ENCODE peak calls at places on chromosome 19, in five cellular contexts. One of them, this sample, is unnamed.

GRCh38 chr19:13212759-13213330 is 62.6 kb downstream of the IER2 start:
- DNase-seq in HepG2: peak; percentile 58
- DNase-seq in GM23338: peak; percentile 91
- DNase-seq in DND-41: peak; percentile 64
- DNase-seq in neural progenitor cell: peak; percentile 74
- DNase-seq in this sample: peak; percentile 72

GRCh38 chr19:47541507-47541906 is 26.6 kb upstream of the NAPA start:
- DNase-seq in neural progenitor cell: no peak
- DNase-seq in HepG2: no peak
- DNase-seq in DND-41: no peak
- DNase-seq in GM23338: no peak
- DNase-seq in this sample: no peak

GRCh38 chr19:44897835-44898234 is 6.8 kb downstream of the TOMM40 start:
- DNase-seq in DND-41: no peak
- DNase-seq in HepG2: no peak
- DNase-seq in neural progenitor cell: no peak
- DNase-seq in GM23338: no peak
- DNase-seq in this sample: no peak

GRCh38 chr19:33748231-33748630 is 48.4 kb upstream of the KCTD15 start:
- DNase-seq in DND-41: no peak
- DNase-seq in neural progenitor cell: no peak
- DNase-seq in HepG2: no peak
- DNase-seq in GM23338: no peak
- DNase-seq in this sample: no peak

GRCh38 chr19:33763661-33764343 is 32.9 kb upstream of the KCTD15 start:
- DNase-seq in DND-41: no peak
- DNase-seq in HepG2: no peak
- DNase-seq in neural progenitor cell: no peak
- DNase-seq in GM23338: peak; percentile 30
- DNase-seq in this sample: no peak

GRCh38 chr19:13262450-13262849 is 112.2 kb downstream of the IER2 start:
- DNase-seq in DND-41: no peak
- DNase-seq in HepG2: peak; percentile 38
- DNase-seq in GM23338: peak; percentile 59
- DNase-seq in neural progenitor cell: peak; percentile 22
- DNase-seq in this sample: peak; percentile 71

GRCh38 chr19:56837892-56838679 is 2.4 kb downstream of the PEG3 start:
- DNase-seq in DND-41: no peak
- DNase-seq in neural progenitor cell: no peak
- DNase-seq in HepG2: peak; percentile 67
- DNase-seq in GM23338: no peak
- DNase-seq in this sample: peak; percentile 79

GRCh38 chr19:6076675-6077463 is 33.4 kb downstream of the RFX2 start:
- DNase-seq in HepG2: no peak
- DNase-seq in GM23338: no peak
- DNase-seq in neural progenitor cell: no peak
- DNase-seq in DND-41: no peak
- DNase-seq in this sample: no peak

GRCh38 chr19:49807888-49808675 is 5.0 kb downstream of the FUZ start:
- DNase-seq in DND-41: no peak
- DNase-seq in neural progenitor cell: no peak
- DNase-seq in GM23338: peak; percentile 61
- DNase-seq in HepG2: no peak
- DNase-seq in this sample: no peak

GRCh38 chr19:51103811-51104470 is 4.3 kb downstream of the CTU1 start:
- DNase-seq in GM23338: peak; percentile 31
- DNase-seq in neural progenitor cell: no peak
- DNase-seq in DND-41: no peak
- DNase-seq in HepG2: no peak
- DNase-seq in this sample: no peak

GRCh38 chr19:29504454-29504853 is 21.3 kb upstream of the VSTM2B start:
- DNase-seq in HepG2: no peak
- DNase-seq in neural progenitor cell: no peak
- DNase-seq in DND-41: no peak
- DNase-seq in GM23338: no peak
- DNase-seq in this sample: no peak

GRCh38 chr19:29445246-29445645 is 80.5 kb upstream of the VSTM2B start:
- DNase-seq in neural progenitor cell: no peak
- DNase-seq in GM23338: no peak
- DNase-seq in DND-41: no peak
- DNase-seq in HepG2: no peak
- DNase-seq in this sample: no peak

GRCh38 chr19:23070353-23070781 is 46.5 kb upstream of the ZNF730 start:
- DNase-seq in HepG2: no peak
- DNase-seq in GM23338: peak; percentile 86
- DNase-seq in neural progenitor cell: no peak
- DNase-seq in DND-41: no peak
- DNase-seq in this sample: peak; percentile 14

GRCh38 chr19:8311461-8312260 is 3.5 kb upstream of the CD320 start:
- DNase-seq in neural progenitor cell: no peak
- DNase-seq in DND-41: no peak
- DNase-seq in HepG2: no peak
- DNase-seq in GM23338: no peak
- DNase-seq in this sample: peak; percentile 52

GRCh38 chr19:18987456-18987855 is 45.9 kb downstream of the SUGP2 start:
- DNase-seq in DND-41: no peak
- DNase-seq in GM23338: no peak
- DNase-seq in HepG2: no peak
- DNase-seq in neural progenitor cell: no peak
- DNase-seq in this sample: no peak

GRCh38 chr19:38831142-38831605 is 420 bp downstream of the ECH1 start:
- DNase-seq in GM23338: peak; percentile 57
- DNase-seq in DND-41: no peak
- DNase-seq in HepG2: peak; percentile 87
- DNase-seq in neural progenitor cell: peak; percentile 56
- DNase-seq in this sample: no peak

GRCh38 chr19:54470991-54471782 is 1.9 kb downstream of the CDC42EP5 start:
- DNase-seq in DND-41: no peak
- DNase-seq in GM23338: peak; percentile 69
- DNase-seq in neural progenitor cell: peak; percentile 49
- DNase-seq in HepG2: no peak
- DNase-seq in this sample: peak; percentile 42

GRCh38 chr19:38742296-38742695 is 2.0 kb downstream of the CAPN12 start:
- DNase-seq in GM23338: no peak
- DNase-seq in HepG2: no peak
- DNase-seq in DND-41: no peak
- DNase-seq in neural progenitor cell: no peak
- DNase-seq in this sample: no peak

GRCh38 chr19:1471514-1472107 is 7.4 kb downstream of the C19orf25 start:
- DNase-seq in neural progenitor cell: peak; percentile 49
- DNase-seq in HepG2: no peak
- DNase-seq in DND-41: peak; percentile 43
- DNase-seq in GM23338: no peak
- DNase-seq in this sample: peak; percentile 56

GRCh38 chr19:38425222-38425809 is 703 bp downstream of the RASGRP4 start:
- DNase-seq in neural progenitor cell: no peak
- DNase-seq in DND-41: no peak
- DNase-seq in HepG2: no peak
- DNase-seq in GM23338: no peak
- DNase-seq in this sample: no peak

GRCh38 chr19:32779082-32779481 is 59.5 kb downstream of the TDRD12 start:
- DNase-seq in DND-41: no peak
- DNase-seq in HepG2: no peak
- DNase-seq in neural progenitor cell: no peak
- DNase-seq in GM23338: peak; percentile 35
- DNase-seq in this sample: no peak

GRCh38 chr19:43380771-43381386 is 27.4 kb downstream of the CD177 start:
- DNase-seq in DND-41: no peak
- DNase-seq in neural progenitor cell: no peak
- DNase-seq in GM23338: no peak
- DNase-seq in HepG2: peak; percentile 34
- DNase-seq in this sample: no peak

GRCh38 chr19:2663920-2664571 is 38.4 kb downstream of the GNG7 start:
- DNase-seq in GM23338: no peak
- DNase-seq in DND-41: no peak
- DNase-seq in HepG2: no peak
- DNase-seq in neural progenitor cell: no peak
- DNase-seq in this sample: no peak

GRCh38 chr19:27674701-27675100 is 1538.2 kb downstream of the UQCRFS1 start:
- DNase-seq in DND-41: no peak
- DNase-seq in GM23338: no peak
- DNase-seq in neural progenitor cell: no peak
- DNase-seq in HepG2: no peak
- DNase-seq in this sample: no peak

GRCh38 chr19:423691-424466 is 14.9 kb upstream of the C2CD4C start:
- DNase-seq in neural progenitor cell: no peak
- DNase-seq in DND-41: no peak
- DNase-seq in HepG2: no peak
- DNase-seq in GM23338: no peak
- DNase-seq in this sample: no peak

GRCh38 chr19:422213-422916 is 13.4 kb upstream of the C2CD4C start:
- DNase-seq in GM23338: no peak
- DNase-seq in HepG2: no peak
- DNase-seq in DND-41: no peak
- DNase-seq in neural progenitor cell: no peak
- DNase-seq in this sample: no peak

GRCh38 chr19:416416-416815 is 7.5 kb upstream of the C2CD4C start:
- DNase-seq in HepG2: no peak
- DNase-seq in DND-41: no peak
- DNase-seq in neural progenitor cell: no peak
- DNase-seq in GM23338: no peak
- DNase-seq in this sample: no peak

GRCh38 chr19:418761-419632 is 10.1 kb upstream of the C2CD4C start:
- DNase-seq in neural progenitor cell: no peak
- DNase-seq in GM23338: no peak
- DNase-seq in DND-41: no peak
- DNase-seq in HepG2: no peak
- DNase-seq in this sample: no peak

GRCh38 chr19:419721-420515 is 11.0 kb upstream of the C2CD4C start:
- DNase-seq in neural progenitor cell: no peak
- DNase-seq in HepG2: no peak
- DNase-seq in DND-41: no peak
- DNase-seq in GM23338: no peak
- DNase-seq in this sample: no peak
- TF ChIP-seq EZH2 in neural progenitor cell: no peak
- TF ChIP-seq EZH2 in HepG2: no peak
- TF ChIP-seq EZH2 in DND-41: no peak
- TF ChIP-seq EZH2 in GM23338: no peak
- TF ChIP-seq EZH2 in this sample: no peak

DNA sequence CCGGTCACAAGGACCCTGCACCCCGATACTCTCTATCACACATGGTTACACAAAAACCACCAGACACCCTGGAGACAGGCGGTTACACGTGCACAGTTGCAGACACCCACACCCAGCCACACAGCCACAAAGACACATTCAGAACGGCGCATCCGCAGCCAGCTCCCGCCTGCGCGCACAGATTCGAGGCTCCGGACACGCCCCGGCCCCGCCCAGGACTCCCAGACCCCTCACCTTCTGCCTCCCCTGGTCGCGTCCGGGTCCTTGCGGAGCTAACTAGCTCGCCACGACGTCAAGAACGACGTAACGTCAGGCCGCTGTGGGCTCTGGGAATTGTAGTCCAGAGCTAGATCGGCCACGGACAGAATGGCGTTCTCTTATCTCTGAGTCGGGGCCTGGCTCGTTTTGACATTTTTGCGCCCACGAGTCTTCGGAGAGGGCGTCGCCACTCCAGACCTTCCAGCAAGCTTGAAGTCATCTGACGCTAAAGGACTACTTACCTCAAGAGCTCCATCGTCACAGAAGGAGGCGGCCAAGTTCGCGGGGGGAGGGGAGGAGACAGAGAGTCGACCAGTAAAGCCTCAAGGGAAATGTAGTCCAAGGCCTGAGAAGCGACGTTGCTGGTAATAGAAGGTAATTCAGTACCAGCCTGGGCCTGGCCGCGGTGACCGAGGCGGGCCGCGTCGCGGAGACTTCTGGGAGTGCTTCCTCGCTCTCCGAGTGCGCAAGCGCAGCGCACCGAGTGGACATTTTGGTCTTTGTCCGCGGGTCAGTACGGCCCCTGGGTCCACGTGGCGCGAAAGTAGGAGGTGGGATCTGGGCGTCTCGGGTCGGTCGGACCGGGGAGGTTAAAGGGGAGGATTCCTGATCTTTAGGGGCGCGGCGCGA is at the start of the genes ZNF146 and ZNF565:
- DNase-seq in neural progenitor cell: peak; percentile 100
- DNase-seq in HepG2: peak; percentile 98
- DNase-seq in DND-41: peak; percentile 98
- DNase-seq in GM23338: peak; percentile 100
- DNase-seq in this sample: peak; percentile 99
- TF ChIP-seq CTCF in neural progenitor cell: no peak
- TF ChIP-seq CTCF in HepG2: peak; percentile 4
- TF ChIP-seq CTCF in DND-41: peak; percentile 6
- TF ChIP-seq CTCF in GM23338: no peak
- TF ChIP-seq CTCF in this sample: no peak

DNA sequence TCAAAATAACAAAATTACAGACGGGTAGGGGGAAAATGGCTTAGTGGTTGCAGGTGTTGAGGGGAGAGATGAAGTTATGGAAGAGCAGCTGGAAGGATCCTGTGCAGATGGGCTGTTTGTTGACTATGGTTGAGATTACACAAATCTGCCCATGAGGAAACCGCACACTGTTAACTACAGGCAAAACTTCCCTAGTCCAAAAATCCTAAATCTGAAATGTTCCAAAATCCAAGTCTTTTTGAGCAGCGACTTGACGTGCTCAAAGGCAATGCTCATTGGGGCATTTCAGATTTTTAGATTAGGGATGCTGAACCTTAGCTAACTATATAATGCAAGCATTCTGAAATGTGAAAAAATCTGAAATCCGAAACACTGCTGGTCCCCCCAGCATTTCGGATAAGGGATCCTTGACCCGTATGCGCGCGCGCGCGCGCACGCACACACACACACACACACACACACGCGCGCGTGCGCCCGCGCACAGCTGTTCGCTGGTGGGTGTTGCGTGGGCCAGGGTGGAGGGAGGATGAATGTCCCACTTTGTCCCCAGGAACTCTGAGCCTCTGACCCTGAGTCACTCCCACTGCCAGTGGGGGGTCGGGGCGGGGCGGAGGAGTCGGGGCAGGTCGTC is 6.8 kb downstream of the F2RL3 start:
- DNase-seq in DND-41: no peak
- DNase-seq in neural progenitor cell: peak; percentile 50
- DNase-seq in HepG2: no peak
- DNase-seq in GM23338: no peak
- DNase-seq in this sample: no peak
- TF ChIP-seq EZH2 in DND-41: no peak
- TF ChIP-seq EZH2 in neural progenitor cell: no peak
- TF ChIP-seq EZH2 in HepG2: no peak
- TF ChIP-seq EZH2 in GM23338: no peak
- TF ChIP-seq EZH2 in this sample: no peak

GRCh38 chr19:42294471-42295137 is 7.3 kb upstream of the PRR19 start:
- DNase-seq in HepG2: no peak
- DNase-seq in DND-41: no peak
- DNase-seq in neural progenitor cell: no peak
- DNase-seq in GM23338: no peak
- DNase-seq in this sample: no peak

GRCh38 chr19:42293966-42294365 is 8.0 kb upstream of the PRR19 start:
- DNase-seq in DND-41: no peak
- DNase-seq in HepG2: no peak
- DNase-seq in neural progenitor cell: no peak
- DNase-seq in GM23338: no peak
- DNase-seq in this sample: no peak

GRCh38 chr19:42292042-42292960 is 9.6 kb upstream of the PRR19 start:
- DNase-seq in GM23338: no peak
- DNase-seq in DND-41: no peak
- DNase-seq in neural progenitor cell: no peak
- DNase-seq in HepG2: no peak
- DNase-seq in this sample: no peak

GRCh38 chr19:42292963-42293362 is 9.0 kb upstream of the PRR19 start:
- DNase-seq in GM23338: no peak
- DNase-seq in HepG2: no peak
- DNase-seq in DND-41: no peak
- DNase-seq in neural progenitor cell: no peak
- DNase-seq in this sample: no peak

GRCh38 chr19:42293539-42293938 is 8.4 kb upstream of the PRR19 start:
- DNase-seq in neural progenitor cell: peak; percentile 29
- DNase-seq in HepG2: no peak
- DNase-seq in DND-41: no peak
- DNase-seq in GM23338: peak; percentile 65
- DNase-seq in this sample: no peak
- TF ChIP-seq CTCF in neural progenitor cell: no peak
- TF ChIP-seq CTCF in HepG2: no peak
- TF ChIP-seq CTCF in DND-41: peak; percentile 28
- TF ChIP-seq CTCF in GM23338: peak; percentile 43
- TF ChIP-seq CTCF in this sample: peak; percentile 35